ENCODE peak calls at places on chromosome 11, in eight cellular contexts. One of them, this sample, is unnamed.
A peak's percentile ranks its signal among the peaks of the same experiment; 100 is the strongest.

GRCh38 chr11:110989734-110990133 is 255.8 kb upstream of the POU2AF2 start:
- DNase-seq in H9: no peak
- DNase-seq in pancreas: no peak
- DNase-seq in IMR-90: peak; percentile 90
- DNase-seq in psoas muscle: peak; percentile 17
- DNase-seq in BE2C: no peak
- DNase-seq in OCI-LY7: no peak
- DNase-seq in prostate gland: no peak
- DNase-seq in this sample: peak; percentile 29

GRCh38 chr11:113505541-113506375 is 30.6 kb upstream of the DRD2 start:
- DNase-seq in OCI-LY7: no peak
- DNase-seq in H9: peak; percentile 14
- DNase-seq in psoas muscle: no peak
- DNase-seq in pancreas: no peak
- DNase-seq in IMR-90: peak; percentile 36
- DNase-seq in prostate gland: peak; percentile 22
- DNase-seq in BE2C: peak; percentile 16
- DNase-seq in this sample: no peak

GRCh38 chr11:108914211-108914610 is 249.3 kb downstream of the DDX10 start:
- DNase-seq in prostate gland: no peak
- DNase-seq in psoas muscle: no peak
- DNase-seq in H9: no peak
- DNase-seq in BE2C: peak; percentile 12
- DNase-seq in OCI-LY7: no peak
- DNase-seq in IMR-90: no peak
- DNase-seq in pancreas: no peak
- DNase-seq in this sample: no peak

GRCh38 chr11:126231725-126232459 is 20.3 kb downstream of the FAM118B start:
- DNase-seq in H9: no peak
- DNase-seq in prostate gland: peak; percentile 18
- DNase-seq in IMR-90: peak; percentile 66
- DNase-seq in pancreas: no peak
- DNase-seq in psoas muscle: no peak
- DNase-seq in BE2C: no peak
- DNase-seq in OCI-LY7: no peak
- DNase-seq in this sample: no peak

GRCh38 chr11:3106736-3107524 is 49.7 kb upstream of the CARS1 start:
- DNase-seq in pancreas: no peak
- DNase-seq in H9: peak; percentile 35
- DNase-seq in BE2C: no peak
- DNase-seq in OCI-LY7: no peak
- DNase-seq in IMR-90: no peak
- DNase-seq in psoas muscle: no peak
- DNase-seq in prostate gland: no peak
- DNase-seq in this sample: no peak

GRCh38 chr11:134405841-134406240 is 6.2 kb downstream of the B3GAT1 start:
- DNase-seq in pancreas: no peak
- DNase-seq in IMR-90: no peak
- DNase-seq in OCI-LY7: no peak
- DNase-seq in prostate gland: no peak
- DNase-seq in psoas muscle: no peak
- DNase-seq in BE2C: no peak
- DNase-seq in H9: no peak
- DNase-seq in this sample: no peak

GRCh38 chr11:91997178-91997577 is 227.4 kb upstream of the FAT3 start:
- DNase-seq in prostate gland: no peak
- DNase-seq in H9: no peak
- DNase-seq in psoas muscle: no peak
- DNase-seq in pancreas: no peak
- DNase-seq in BE2C: no peak
- DNase-seq in OCI-LY7: no peak
- DNase-seq in IMR-90: no peak
- DNase-seq in this sample: no peak

GRCh38 chr11:19349340-19350025 is 108.7 kb upstream of the E2F8 start:
- DNase-seq in pancreas: no peak
- DNase-seq in IMR-90: no peak
- DNase-seq in BE2C: no peak
- DNase-seq in psoas muscle: no peak
- DNase-seq in H9: no peak
- DNase-seq in prostate gland: no peak
- DNase-seq in OCI-LY7: no peak
- DNase-seq in this sample: no peak

GRCh38 chr11:128323381-128323780 is 264.0 kb downstream of the ETS1 start:
- DNase-seq in BE2C: no peak
- DNase-seq in prostate gland: no peak
- DNase-seq in pancreas: no peak
- DNase-seq in H9: no peak
- DNase-seq in psoas muscle: no peak
- DNase-seq in OCI-LY7: peak; percentile 52
- DNase-seq in IMR-90: peak; percentile 48
- DNase-seq in this sample: peak; percentile 38

GRCh38 chr11:121603316-121603715 is 150.5 kb upstream of the SORL1-AS1 start:
- DNase-seq in OCI-LY7: no peak
- DNase-seq in BE2C: no peak
- DNase-seq in pancreas: no peak
- DNase-seq in IMR-90: no peak
- DNase-seq in H9: no peak
- DNase-seq in prostate gland: no peak
- DNase-seq in psoas muscle: no peak
- DNase-seq in this sample: no peak

GRCh38 chr11:75249704-75250103 is 9.1 kb downstream of the TPBGL start:
- DNase-seq in psoas muscle: no peak
- DNase-seq in IMR-90: no peak
- DNase-seq in BE2C: peak; percentile 0
- DNase-seq in prostate gland: no peak
- DNase-seq in H9: peak; percentile 20
- DNase-seq in OCI-LY7: no peak
- DNase-seq in pancreas: no peak
- DNase-seq in this sample: no peak

GRCh38 chr11:130827697-130828377 is 88.4 kb downstream of the SNX19 start:
- DNase-seq in BE2C: peak; percentile 75
- DNase-seq in OCI-LY7: no peak
- DNase-seq in pancreas: no peak
- DNase-seq in IMR-90: peak; percentile 82
- DNase-seq in prostate gland: no peak
- DNase-seq in H9: peak; percentile 93
- DNase-seq in psoas muscle: peak; percentile 70
- DNase-seq in this sample: peak; percentile 83

GRCh38 chr11:76629853-76630599 is 40.5 kb downstream of the LRRC32 start:
- DNase-seq in BE2C: no peak
- DNase-seq in OCI-LY7: no peak
- DNase-seq in psoas muscle: peak; percentile 63
- DNase-seq in IMR-90: peak; percentile 18
- DNase-seq in H9: no peak
- DNase-seq in pancreas: peak; percentile 60
- DNase-seq in prostate gland: peak; percentile 15
- DNase-seq in this sample: peak; percentile 24

GRCh38 chr11:118002010-118002540 is 15.9 kb downstream of the IL10RA start:
- DNase-seq in BE2C: no peak
- DNase-seq in pancreas: no peak
- DNase-seq in H9: no peak
- DNase-seq in IMR-90: no peak
- DNase-seq in psoas muscle: no peak
- DNase-seq in OCI-LY7: no peak
- DNase-seq in prostate gland: no peak
- DNase-seq in this sample: no peak

GRCh38 chr11:61518032-61518795 is 9.7 kb downstream of the LRRC10B start:
- DNase-seq in OCI-LY7: no peak
- DNase-seq in BE2C: no peak
- DNase-seq in IMR-90: no peak
- DNase-seq in pancreas: no peak
- DNase-seq in prostate gland: no peak
- DNase-seq in H9: no peak
- DNase-seq in psoas muscle: no peak
- DNase-seq in this sample: no peak

GRCh38 chr11:74388678-74389327 is 9.4 kb downstream of the PGM2L1 start:
- DNase-seq in OCI-LY7: peak; percentile 63
- DNase-seq in IMR-90: peak; percentile 55
- DNase-seq in H9: peak; percentile 50
- DNase-seq in prostate gland: peak; percentile 83
- DNase-seq in psoas muscle: no peak
- DNase-seq in BE2C: peak; percentile 72
- DNase-seq in pancreas: peak; percentile 57
- DNase-seq in this sample: peak; percentile 73

GRCh38 chr11:79173615-79174014 is 267.2 kb downstream of the TENM4 start:
- DNase-seq in BE2C: no peak
- DNase-seq in prostate gland: no peak
- DNase-seq in OCI-LY7: no peak
- DNase-seq in IMR-90: peak; percentile 77
- DNase-seq in pancreas: no peak
- DNase-seq in psoas muscle: peak; percentile 28
- DNase-seq in H9: no peak
- DNase-seq in this sample: peak; percentile 7

GRCh38 chr11:119092880-119093665 is 8.4 kb downstream of the HMBS start:
- DNase-seq in IMR-90: peak; percentile 42
- DNase-seq in prostate gland: peak; percentile 67
- DNase-seq in psoas muscle: no peak
- DNase-seq in OCI-LY7: no peak
- DNase-seq in BE2C: no peak
- DNase-seq in pancreas: no peak
- DNase-seq in H9: no peak
- DNase-seq in this sample: peak; percentile 49

GRCh38 chr11:134438533-134438932 is 26.5 kb upstream of the B3GAT1 start:
- DNase-seq in H9: no peak
- DNase-seq in IMR-90: no peak
- DNase-seq in psoas muscle: no peak
- DNase-seq in OCI-LY7: no peak
- DNase-seq in prostate gland: no peak
- DNase-seq in pancreas: no peak
- DNase-seq in BE2C: no peak
- DNase-seq in this sample: no peak

DNA sequence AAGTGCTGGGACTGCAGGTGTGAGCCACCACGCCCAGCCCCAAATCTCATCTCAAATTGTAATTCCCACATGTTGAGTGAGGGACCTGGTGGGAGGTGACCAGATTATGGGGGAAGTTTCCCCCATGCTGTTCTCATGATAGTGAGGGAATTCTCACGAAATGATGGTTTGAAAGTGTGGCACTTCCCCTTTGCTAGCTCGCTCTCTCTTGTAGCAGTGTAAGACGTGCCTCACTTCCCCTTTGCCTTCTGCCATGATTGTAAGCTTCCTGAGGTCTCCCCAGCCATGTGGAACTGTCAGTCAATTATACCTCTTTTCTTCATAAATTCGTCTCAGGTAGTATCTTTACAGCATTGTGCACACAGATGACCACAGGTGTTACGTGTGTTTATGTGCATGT is 357.8 kb downstream of the CADM1 start:
- DNase-seq in pancreas: no peak
- DNase-seq in BE2C: no peak
- DNase-seq in psoas muscle: no peak
- DNase-seq in H9: no peak
- DNase-seq in IMR-90: no peak
- DNase-seq in OCI-LY7: peak; percentile 8
- DNase-seq in prostate gland: no peak
- DNase-seq in this sample: no peak
- H3K4me1 ChIP-seq in pancreas: no peaks in the 10 kb centered on the region
- H3K4me1 ChIP-seq in BE2C: peaks cover 24% of the 10 kb centered on the region
- H3K4me1 ChIP-seq in psoas muscle: no peaks in the 10 kb centered on the region
- H3K4me1 ChIP-seq in H9: no peaks in the 10 kb centered on the region
- H3K4me1 ChIP-seq in IMR-90: no peaks in the 10 kb centered on the region
- H3K4me1 ChIP-seq in OCI-LY7: no peaks in the 10 kb centered on the region
- H3K4me1 ChIP-seq in prostate gland: no peaks in the 10 kb centered on the region
- H3K4me1 ChIP-seq in this sample: no peaks in the 10 kb centered on the region

DNA sequence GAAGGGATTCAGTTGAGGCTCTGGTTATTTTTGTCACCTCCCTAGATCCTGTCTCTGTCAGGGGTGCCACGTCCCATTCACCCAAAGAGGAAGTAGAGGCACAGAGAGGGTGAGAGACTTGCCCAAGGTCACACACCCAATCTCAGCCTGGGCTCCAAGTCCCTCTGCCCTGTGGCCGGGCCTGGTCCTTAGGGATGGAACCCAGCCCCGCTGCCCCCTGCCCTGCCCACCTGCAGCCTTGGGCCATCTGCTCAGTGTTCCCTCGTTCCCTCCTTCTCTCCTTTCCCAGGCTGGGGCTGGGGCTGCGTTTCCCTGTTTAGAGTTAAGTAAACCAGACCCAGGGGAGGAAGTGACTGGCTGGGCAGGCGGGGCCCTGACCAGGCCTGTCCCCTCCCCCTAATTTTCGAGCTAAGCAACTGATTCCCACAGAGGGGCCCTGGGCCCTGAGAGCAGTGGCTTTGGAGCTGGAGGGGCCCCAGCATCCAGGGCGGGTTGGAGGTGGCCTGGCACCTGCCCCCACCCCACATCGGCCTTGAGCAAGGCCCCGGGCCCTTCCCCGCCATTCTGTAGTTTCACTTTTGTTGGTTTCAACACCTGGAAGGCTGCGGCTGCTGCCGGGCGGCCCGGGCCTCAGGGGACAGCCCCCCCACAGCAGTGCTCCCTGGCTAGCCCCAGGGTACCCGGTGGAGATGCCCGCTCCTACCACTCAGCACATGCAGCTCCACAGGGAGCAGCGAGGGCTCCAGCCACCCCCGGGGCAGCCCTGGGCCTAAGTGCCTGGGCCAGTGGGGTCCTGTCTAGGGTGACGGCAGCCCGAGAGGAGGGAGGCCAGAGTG is 1.5 kb downstream of the TCIRG1 start:
- DNase-seq in H9: peak; percentile 76
- DNase-seq in prostate gland: peak; percentile 56
- DNase-seq in OCI-LY7: peak; percentile 84
- DNase-seq in IMR-90: peak; percentile 73
- DNase-seq in pancreas: peak; percentile 76
- DNase-seq in BE2C: peak; percentile 92
- DNase-seq in psoas muscle: peak; percentile 69
- DNase-seq in this sample: peak; percentile 76
- H3K4me1 ChIP-seq in H9: no peaks in the 10 kb centered on the region
- H3K4me1 ChIP-seq in prostate gland: peaks cover 10% of the 10 kb centered on the region
- H3K4me1 ChIP-seq in OCI-LY7: peaks cover 30% of the 10 kb centered on the region
- H3K4me1 ChIP-seq in IMR-90: peaks cover 25% of the 10 kb centered on the region
- H3K4me1 ChIP-seq in pancreas: peaks cover 45% of the 10 kb centered on the region
- H3K4me1 ChIP-seq in BE2C: peaks cover 44% of the 10 kb centered on the region
- H3K4me1 ChIP-seq in psoas muscle: peaks cover 18% of the 10 kb centered on the region
- H3K4me1 ChIP-seq in this sample: peaks cover 35% of the 10 kb centered on the region

DNA sequence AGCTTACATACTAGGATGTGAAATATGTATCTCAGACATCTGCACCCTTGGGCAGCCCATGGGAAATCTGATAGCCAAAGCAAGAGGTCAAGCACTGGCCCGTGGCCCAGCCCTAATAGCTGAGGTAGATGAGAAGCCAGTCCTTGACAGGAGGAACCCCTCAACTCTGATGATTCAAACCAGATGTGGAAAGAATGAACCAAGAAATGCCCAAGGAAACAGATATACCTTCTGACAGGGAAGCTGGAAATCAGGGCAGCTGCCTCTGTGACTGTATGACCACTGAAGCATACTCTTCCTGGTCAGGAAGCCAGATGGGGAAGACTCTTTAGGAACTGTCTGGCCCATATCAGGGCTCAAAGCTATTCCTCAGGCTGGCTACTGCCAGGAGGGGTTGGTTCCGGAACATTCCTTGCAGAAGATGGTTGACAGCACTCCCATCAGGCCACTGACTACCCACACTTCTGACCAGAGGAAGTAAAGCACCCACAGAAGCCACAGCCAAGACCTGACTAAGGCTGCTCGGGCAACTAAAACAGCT is 124.2 kb downstream of the SWAP70 start:
- DNase-seq in prostate gland: no peak
- DNase-seq in OCI-LY7: no peak
- DNase-seq in psoas muscle: peak; percentile 73
- DNase-seq in pancreas: peak; percentile 33
- DNase-seq in IMR-90: peak; percentile 95
- DNase-seq in H9: no peak
- DNase-seq in BE2C: no peak
- DNase-seq in this sample: peak; percentile 63
- H3K4me1 ChIP-seq in prostate gland: no peaks in the 10 kb centered on the region
- H3K4me1 ChIP-seq in OCI-LY7: no peaks in the 10 kb centered on the region
- H3K4me1 ChIP-seq in psoas muscle: peaks cover 23% of the 10 kb centered on the region
- H3K4me1 ChIP-seq in pancreas: no peaks in the 10 kb centered on the region
- H3K4me1 ChIP-seq in IMR-90: peaks cover 19% of the 10 kb centered on the region
- H3K4me1 ChIP-seq in H9: no peaks in the 10 kb centered on the region
- H3K4me1 ChIP-seq in BE2C: no peaks in the 10 kb centered on the region
- H3K4me1 ChIP-seq in this sample: peaks cover 10% of the 10 kb centered on the region

GRCh38 chr11:12213920-12214319 is 103.5 kb downstream of the MICAL2 start:
- DNase-seq in psoas muscle: no peak
- DNase-seq in BE2C: no peak
- DNase-seq in prostate gland: no peak
- DNase-seq in H9: no peak
- DNase-seq in pancreas: no peak
- DNase-seq in IMR-90: peak; percentile 86
- DNase-seq in OCI-LY7: no peak
- DNase-seq in this sample: no peak
- H3K4me1 ChIP-seq in psoas muscle: peaks cover 13% of the 10 kb centered on the region
- H3K4me1 ChIP-seq in BE2C: no peaks in the 10 kb centered on the region
- H3K4me1 ChIP-seq in prostate gland: peaks cover 13% of the 10 kb centered on the region
- H3K4me1 ChIP-seq in H9: no peaks in the 10 kb centered on the region
- H3K4me1 ChIP-seq in pancreas: peaks cover 30% of the 10 kb centered on the region
- H3K4me1 ChIP-seq in IMR-90: peaks cover 26% of the 10 kb centered on the region
- H3K4me1 ChIP-seq in OCI-LY7: no peaks in the 10 kb centered on the region
- H3K4me1 ChIP-seq in this sample: peaks cover 24% of the 10 kb centered on the region